ENCODE peak calls at places on chromosomes 5 and 9, in five cellular contexts. One of them, this sample, is unnamed.

GRCh38 chr9:21968331-21969010 is 25.7 kb downstream of the CDKN2A start:
- DNase-seq in body of pancreas: no peak
- DNase-seq in A549: no peak
- DNase-seq in PC-9: no peak
- DNase-seq in mammary epithelial cell: no peak
- DNase-seq in this sample: no peak

GRCh38 chr5:173923236-173924104 is 35.3 kb downstream of the CPEB4 start:
- DNase-seq in body of pancreas: no peak
- DNase-seq in A549: no peak
- DNase-seq in PC-9: no peak
- DNase-seq in mammary epithelial cell: no peak
- DNase-seq in this sample: no peak

GRCh38 chr9:3290231-3290840 is 235.5 kb downstream of the RFX3 start:
- DNase-seq in body of pancreas: no peak
- DNase-seq in A549: no peak
- DNase-seq in PC-9: no peak
- DNase-seq in mammary epithelial cell: no peak
- DNase-seq in this sample: no peak

GRCh38 chr5:13378073-13378472 is 566.4 kb downstream of the DNAH5 start:
- DNase-seq in body of pancreas: no peak
- DNase-seq in A549: no peak
- DNase-seq in PC-9: peak
- DNase-seq in mammary epithelial cell: peak
- DNase-seq in this sample: no peak

GRCh38 chr9:85292261-85292660 is 449.5 kb downstream of the AGTPBP1 start:
- DNase-seq in body of pancreas: no peak
- DNase-seq in A549: no peak
- DNase-seq in PC-9: no peak
- DNase-seq in mammary epithelial cell: no peak
- DNase-seq in this sample: no peak

GRCh38 chr9:120071760-120072159 is 508.2 kb downstream of the CDK5RAP2 start:
- DNase-seq in body of pancreas: no peak
- DNase-seq in A549: no peak
- DNase-seq in PC-9: no peak
- DNase-seq in mammary epithelial cell: no peak
- DNase-seq in this sample: no peak

GRCh38 chr5:165460911-165461310 is 1955.5 kb downstream of the MAT2B start:
- DNase-seq in body of pancreas: no peak
- DNase-seq in A549: no peak
- DNase-seq in PC-9: no peak
- DNase-seq in mammary epithelial cell: no peak
- DNase-seq in this sample: no peak

GRCh38 chr5:53109041-53109435 is 519 bp downstream of the MOCS2 start:
- DNase-seq in body of pancreas: no peak
- DNase-seq in A549: no peak
- DNase-seq in PC-9: peak
- DNase-seq in mammary epithelial cell: peak
- DNase-seq in this sample: peak

GRCh38 chr9:81492710-81493447 is 196.5 kb downstream of the TLE1 start:
- DNase-seq in body of pancreas: no peak
- DNase-seq in A549: no peak
- DNase-seq in PC-9: peak
- DNase-seq in mammary epithelial cell: peak
- DNase-seq in this sample: peak

GRCh38 chr9:110255064-110255416 is 1.3 kb downstream of the TXN start:
- DNase-seq in body of pancreas: no peak
- DNase-seq in A549: no peak
- DNase-seq in PC-9: no peak
- DNase-seq in mammary epithelial cell: no peak
- DNase-seq in this sample: no peak

GRCh38 chr9:95048225-95049087 is 269.1 kb downstream of the FANCC start:
- DNase-seq in body of pancreas: peak
- DNase-seq in A549: no peak
- DNase-seq in PC-9: peak
- DNase-seq in mammary epithelial cell: peak
- DNase-seq in this sample: peak

GRCh38 chr5:95284512-95285405 is at the start of gene MCTP1:
- DNase-seq in body of pancreas: peak
- DNase-seq in A549: peak
- DNase-seq in PC-9: no peak
- DNase-seq in mammary epithelial cell: peak
- DNase-seq in this sample: peak
- H3K4me3 ChIP-seq in body of pancreas: peak
- H3K4me3 ChIP-seq in A549: peak
- H3K4me3 ChIP-seq in PC-9: peak
- H3K4me3 ChIP-seq in mammary epithelial cell: peak
- H3K4me3 ChIP-seq in this sample: peak

DNA sequence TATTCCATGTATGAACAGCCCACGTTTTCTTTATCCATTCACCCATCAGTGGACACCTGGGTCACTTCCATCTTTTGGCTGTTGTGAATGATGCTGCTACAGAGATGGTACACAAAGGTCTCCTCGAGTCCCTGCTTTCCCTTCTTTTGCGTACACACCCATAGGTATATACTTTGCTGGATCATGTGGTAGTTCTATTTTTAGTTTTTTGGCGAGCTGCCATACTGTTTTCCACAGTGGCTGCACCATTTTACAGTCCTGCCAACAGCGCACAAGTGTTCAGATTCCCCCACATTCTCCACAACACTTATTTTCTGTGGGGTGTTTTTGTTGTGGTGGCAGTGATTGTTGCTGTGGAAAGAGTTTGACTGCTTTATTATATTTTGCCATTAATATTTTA is 16.2 kb downstream of the RAPGEF1 start:
- DNase-seq in body of pancreas: no peak
- DNase-seq in A549: no peak
- DNase-seq in PC-9: no peak
- DNase-seq in mammary epithelial cell: no peak
- DNase-seq in this sample: no peak
- H3K27ac ChIP-seq in body of pancreas: no peak
- H3K27ac ChIP-seq in A549: no peak
- H3K27ac ChIP-seq in PC-9: no peak
- H3K27ac ChIP-seq in mammary epithelial cell: no peak
- H3K27ac ChIP-seq in this sample: no peak

GRCh38 chr9:136847827-136848392 is 1.3 kb upstream of the PHPT1 start:
- DNase-seq in body of pancreas: peak
- DNase-seq in A549: peak
- DNase-seq in PC-9: peak
- DNase-seq in mammary epithelial cell: peak
- DNase-seq in this sample: peak

GRCh38 chr9:136847065-136847826 is 2.0 kb upstream of the PHPT1 start:
- DNase-seq in body of pancreas: peak
- DNase-seq in A549: peak
- DNase-seq in PC-9: peak
- DNase-seq in mammary epithelial cell: no peak
- DNase-seq in this sample: no peak

GRCh38 chr9:136844766-136845464 is 2.6 kb downstream of the AJM1 start:
- DNase-seq in body of pancreas: no peak
- DNase-seq in A549: no peak
- DNase-seq in PC-9: no peak
- DNase-seq in mammary epithelial cell: no peak
- DNase-seq in this sample: no peak

GRCh38 chr9:136845465-136846261 is 3.4 kb downstream of the AJM1 start:
- DNase-seq in body of pancreas: no peak
- DNase-seq in A549: no peak
- DNase-seq in PC-9: no peak
- DNase-seq in mammary epithelial cell: no peak
- DNase-seq in this sample: no peak

DNA sequence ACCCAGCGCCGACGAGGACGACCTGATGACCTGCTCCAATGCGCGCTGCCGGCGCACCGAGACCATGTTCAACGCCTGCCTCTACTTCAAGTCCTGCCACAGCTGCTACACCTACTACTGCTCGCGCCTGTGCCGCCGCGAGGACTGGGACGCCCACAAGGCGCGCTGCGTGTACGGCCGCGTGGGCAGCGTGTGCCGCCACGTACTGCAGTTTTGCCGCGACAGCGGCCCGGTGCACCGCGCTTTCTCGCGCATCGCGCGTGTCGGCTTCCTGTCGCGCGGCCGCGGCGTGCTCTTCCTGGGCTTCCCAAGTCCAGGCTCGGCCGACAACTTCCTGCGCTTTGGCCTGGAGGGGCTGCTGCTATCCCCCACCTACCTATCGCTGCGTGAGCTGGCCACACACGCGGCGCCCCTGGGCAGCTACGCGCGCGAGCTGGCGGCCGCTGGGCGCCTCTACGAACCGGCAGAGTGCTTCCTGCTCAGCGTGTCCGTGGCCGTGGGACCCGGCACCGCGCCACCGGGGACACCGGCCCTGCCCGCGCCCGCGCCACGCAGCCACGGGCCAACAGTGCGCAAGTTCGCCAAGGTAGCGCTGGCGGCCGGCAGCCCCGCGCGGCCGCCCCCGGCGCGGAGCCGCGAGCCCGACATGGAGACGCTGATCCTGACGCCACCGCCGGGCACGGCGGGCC is 2.7 kb upstream of the PHPT1 start:
- DNase-seq in body of pancreas: no peak
- DNase-seq in A549: no peak
- DNase-seq in PC-9: no peak
- DNase-seq in mammary epithelial cell: no peak
- DNase-seq in this sample: no peak
- H3K4me3 ChIP-seq in body of pancreas: no peak
- H3K4me3 ChIP-seq in A549: no peak
- H3K4me3 ChIP-seq in PC-9: peak
- H3K4me3 ChIP-seq in mammary epithelial cell: no peak
- H3K4me3 ChIP-seq in this sample: no peak

DNA sequence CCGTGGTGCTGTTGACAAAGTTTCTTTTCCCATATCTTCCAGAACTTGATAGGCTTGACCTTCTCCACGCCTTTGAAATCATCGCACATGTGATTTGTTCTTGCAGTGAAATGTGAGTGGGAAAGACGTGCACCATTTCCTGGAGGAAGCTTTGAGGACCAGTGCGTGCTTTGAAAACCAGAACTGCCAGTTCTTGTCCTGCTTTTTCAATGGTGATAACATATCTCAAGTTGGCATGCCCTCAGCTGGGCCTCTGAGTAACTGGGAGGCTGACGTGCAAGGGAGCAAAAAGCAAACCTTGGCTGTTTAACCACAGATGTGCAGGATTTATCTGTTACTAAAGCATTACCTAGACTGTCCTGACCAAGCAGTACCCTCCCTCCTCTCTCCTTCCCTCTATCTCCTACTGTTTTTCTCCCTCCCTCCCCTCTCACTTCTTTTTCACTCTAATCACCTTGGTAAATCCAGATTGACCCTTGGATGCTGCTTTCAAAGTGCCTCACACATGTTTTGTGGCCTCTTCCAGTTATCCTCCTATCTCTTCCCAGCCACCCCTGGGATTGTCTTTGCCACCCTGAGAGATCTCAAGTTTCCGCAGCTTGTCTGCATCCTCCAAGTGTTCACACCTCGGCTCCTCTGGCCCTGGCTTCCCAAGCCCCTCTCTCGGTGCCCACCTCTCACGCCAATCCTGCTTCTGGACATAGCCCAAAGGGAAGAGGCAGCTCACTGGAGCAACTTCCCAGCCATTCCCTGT is 198.2 kb downstream of the ERCC6L2 start:
- DNase-seq in body of pancreas: peak
- DNase-seq in A549: no peak
- DNase-seq in PC-9: no peak
- DNase-seq in mammary epithelial cell: no peak
- DNase-seq in this sample: no peak
- H3K27ac ChIP-seq in body of pancreas: peak
- H3K27ac ChIP-seq in A549: no peak
- H3K27ac ChIP-seq in PC-9: no peak
- H3K27ac ChIP-seq in mammary epithelial cell: no peak
- H3K27ac ChIP-seq in this sample: no peak

This sample was measured in SJCRH30.